ENCODE peak calls at places on chromosomes 7 and 10, in five cellular contexts. A is spleen, U is uterus, K is aorta, N is cardiac muscle cell. C is an unnamed sample. For H3K9me3, the result is how much of the 10 kb centered on the place peaks cover.

GRCh38 chr10:1564791-1565190 is 172.5 kb downstream of the ADARB2 start:
- DNase-seq in K (no peak), N (no peak), A (peak), U (no peak), C (no peak)

GRCh38 chr10:103666109-103666508 is 172.6 kb downstream of the NEURL1 start:
- DNase-seq in A (no peak), U (no peak), K (no peak), N (no peak), C (no peak)

GRCh38 chr10:34171957-34172527 is 643.1 kb downstream of the PARD3 start:
- DNase-seq in K (no peak), U (no peak), A (no peak), N (no peak), C (no peak)

GRCh38 chr10:1036341-1036791 is 10.7 kb upstream of the IDI2 start:
- DNase-seq in A (no peak), N (no peak), K (no peak), U (no peak), C (no peak)

GRCh38 chr7:118057404-118057803 is 126.6 kb upstream of the LSM8 start:
- DNase-seq in A (no peak), N (no peak), U (no peak), K (no peak), C (no peak)

GRCh38 chr7:151381333-151382078 is 28.3 kb downstream of the WDR86 start:
- DNase-seq in U (no peak), N (peak), A (peak), K (no peak), C (no peak)

GRCh38 chr7:5279734-5280133 is 3.0 kb upstream of the SLC29A4 start:
- DNase-seq in K (no peak), N (no peak), U (no peak), A (no peak), C (no peak)

GRCh38 chr7:6637544-6638229 is 569 bp downstream of the ZNF316 start:
- DNase-seq in K (no peak), U (peak), N (peak), A (peak), C (no peak)

GRCh38 chr7:144386741-144387140 is 16.8 kb downstream of the NOBOX start:
- DNase-seq in U (no peak), A (no peak), N (no peak), K (no peak), C (no peak)

GRCh38 chr7:20778063-20778721 is 8.5 kb downstream of the SP8 start:
- DNase-seq in N (peak), U (no peak), A (peak), K (peak), C (no peak)

GRCh38 chr7:44727346-44728262 is 21.0 kb upstream of the ZMIZ2 start:
- DNase-seq in K (no peak), A (peak), N (no peak), U (no peak), C (no peak)

GRCh38 chr10:71837085-71837827 is 13.8 kb downstream of the PSAP start:
- DNase-seq in A (no peak), K (peak), U (no peak), N (peak), C (no peak)

DNA sequence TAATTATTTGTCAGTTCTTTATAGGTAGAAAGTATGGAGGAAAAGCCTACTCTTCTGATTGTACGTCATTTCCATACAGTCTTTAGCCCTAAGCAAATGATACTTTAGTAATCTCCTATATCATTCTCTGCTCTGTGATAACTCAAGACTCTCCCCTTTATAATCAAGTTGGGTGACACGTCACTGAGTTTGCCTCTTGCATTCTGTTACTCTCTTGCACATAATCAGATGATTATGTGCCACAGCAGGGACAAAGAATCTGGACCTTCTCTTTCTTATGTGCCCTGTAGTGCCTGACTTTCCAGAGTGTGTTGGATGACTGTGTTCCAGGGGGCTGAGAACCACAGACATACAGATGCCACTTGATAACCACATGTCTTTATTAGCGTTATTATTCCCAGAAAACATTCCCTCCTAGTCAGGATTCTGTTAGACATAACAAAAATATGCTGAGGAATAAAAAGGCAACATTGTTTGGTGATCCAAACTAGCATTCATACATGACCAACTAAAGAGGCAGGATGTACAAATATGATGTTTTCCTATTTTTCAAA is 116.4 kb upstream of the HGF start:
- DNase-seq in N (no peak), A (no peak), U (no peak), K (no peak), C (no peak)
- H3K4me3 ChIP-seq in N (no peak), A (no peak), U (no peak), K (no peak), C (no peak)

GRCh38 chr10:28302012-28302667 is 724 bp downstream of the MPP7 start:
- DNase-seq in A (no peak), K (peak), N (peak), U (no peak), C (no peak)
- H3K9me3 ChIP-seq in A (under half), K (under half), N (under half), U (under half), C (under half)

GRCh38 chr7:27031289-27032172 is 64.3 kb downstream of the HOXA1 start:
- DNase-seq in N (no peak), A (no peak), U (no peak), K (no peak), C (no peak)
- H3K4me3 ChIP-seq in N (no peak), A (no peak), U (no peak), K (no peak), C (no peak)

DNA sequence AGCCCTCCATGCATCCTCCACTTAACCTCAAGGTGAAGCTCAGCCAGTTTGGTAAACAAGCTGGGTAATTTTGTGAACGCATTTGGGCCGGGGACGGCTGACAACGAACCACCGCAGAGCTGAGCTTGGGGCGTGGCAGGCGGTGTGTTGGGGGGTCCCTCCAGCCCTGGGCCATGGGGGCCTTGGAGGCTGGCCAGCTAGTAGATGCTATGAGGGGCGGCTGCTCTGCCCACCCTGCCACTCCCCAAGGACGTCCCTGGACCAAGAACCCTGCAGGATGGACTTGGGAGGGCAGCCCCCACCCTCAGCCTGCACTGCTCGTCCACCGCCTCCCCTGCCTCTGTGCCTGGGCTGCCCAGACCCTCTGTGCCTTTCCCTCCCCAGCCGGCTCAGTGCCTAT is 12.0 kb upstream of the SCART1 start:
- DNase-seq in N (no peak), K (peak), A (no peak), U (peak), C (no peak)
- H3K9me3 ChIP-seq in N (under half), K (under half), A (under half), U (under half), C (under half)

GRCh38 chr7:51121036-51121780 is 195.4 kb downstream of the COBL start:
- DNase-seq in U (no peak), A (no peak), K (no peak), N (no peak), C (no peak)
- H3K4me3 ChIP-seq in U (no peak), A (no peak), K (no peak), N (no peak), C (no peak)

DNA sequence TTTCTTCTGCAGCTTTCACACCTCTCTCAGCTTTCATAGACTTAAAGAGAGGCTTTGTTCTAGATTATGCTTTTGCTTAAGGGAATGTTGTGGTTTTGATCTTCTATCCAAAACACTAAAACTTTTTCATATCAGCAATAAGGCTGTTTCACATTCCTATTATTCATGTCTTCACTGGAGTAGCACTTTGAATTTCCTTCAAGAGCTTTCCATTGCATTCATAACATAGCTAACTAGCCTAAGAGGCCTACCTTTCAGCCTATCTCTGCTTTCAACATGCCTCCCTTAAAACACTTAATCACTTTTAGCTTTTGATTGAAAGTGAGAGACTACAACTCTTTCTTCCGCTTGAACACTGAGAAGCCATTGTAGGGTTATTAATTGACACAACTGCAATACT is 1117.0 kb upstream of the PHF14 start:
- DNase-seq in K (no peak), N (peak), U (no peak), A (no peak), C (no peak)
- H3K9me3 ChIP-seq in K (under half), N (under half), U (under half), A (under half), C (under half)

DNA sequence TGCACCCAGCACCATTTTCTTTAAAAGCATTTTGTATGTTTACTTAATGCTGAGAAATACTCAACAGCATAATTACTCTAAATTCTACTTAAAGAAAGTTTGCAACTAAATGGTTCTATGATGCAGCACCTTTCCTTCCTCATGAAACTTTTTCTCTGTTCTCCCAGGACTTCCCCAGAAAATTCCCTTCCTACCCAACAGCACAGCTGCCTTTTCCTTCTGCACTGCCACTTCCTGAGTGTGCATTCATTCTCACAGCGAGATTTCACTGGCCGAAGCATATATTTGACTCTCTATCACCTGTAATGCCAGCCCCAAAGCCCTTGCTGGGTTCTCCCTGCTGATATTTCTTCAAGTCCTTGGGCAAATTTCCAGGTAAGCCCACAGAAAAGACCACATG is 41.5 kb upstream of the DGKI start:
- DNase-seq in N (no peak), U (no peak), A (no peak), K (no peak), C (no peak)
- H3K4me3 ChIP-seq in N (no peak), U (no peak), A (no peak), K (no peak), C (no peak)